ENCODE peak calls at places on chromosome X, in six cellular contexts. N, F, O, P, L and J are unnamed samples.

GRCh38 chrX:13087322-13088154 is 43.1 kb upstream of the FAM9C start:
- DNase-seq in N (no peak), F (no peak), O (peak), P (no peak), L (peak), J (peak)

GRCh38 chrX:48573690-48574269 is 504 bp upstream of the RBM3 start:
- DNase-seq in N (no peak), F (peak), O (no peak), P (no peak), L (no peak), J (no peak)

GRCh38 chrX:87664381-87664780 is 146.8 kb downstream of the KLHL4 start:
- DNase-seq in N (no peak), F (no peak), O (peak), P (no peak), L (peak), J (no peak)

GRCh38 chrX:151488677-151489076 is 74.8 kb upstream of the PASD1 start:
- DNase-seq in N (peak), F (no peak), O (no peak), P (no peak), L (peak), J (peak)

GRCh38 chrX:136933617-136934145 is 53.2 kb upstream of the RBMX start:
- DNase-seq in N (no peak), F (no peak), O (no peak), P (no peak), L (no peak), J (no peak)

GRCh38 chrX:43064096-43064495 is 286.1 kb upstream of the PPP1R2C start:
- DNase-seq in N (no peak), F (no peak), O (no peak), P (no peak), L (no peak), J (no peak)

GRCh38 chrX:39406799-39407198 is 605.5 kb downstream of the MID1IP1 start:
- DNase-seq in N (no peak), F (no peak), O (no peak), P (no peak), L (no peak), J (no peak)

GRCh38 chrX:111199505-111199904 is 70.8 kb downstream of the CAPN6 start:
- DNase-seq in N (no peak), F (no peak), O (no peak), P (no peak), L (no peak), J (no peak)

GRCh38 chrX:64908121-64908520 is 68.1 kb downstream of the ZC4H2 start:
- DNase-seq in N (no peak), F (no peak), O (no peak), P (no peak), L (no peak), J (no peak)

GRCh38 chrX:30593435-30594200 is 16.1 kb upstream of the TASL start:
- DNase-seq in N (no peak), F (no peak), O (no peak), P (no peak), L (no peak), J (no peak)

GRCh38 chrX:49075347-49075746 is 1.5 kb upstream of the PRAF2 start:
- DNase-seq in N (no peak), F (no peak), O (no peak), P (no peak), L (no peak), J (no peak)

GRCh38 chrX:38312436-38312835 is 14.9 kb downstream of the RPGR start:
- DNase-seq in N (no peak), F (no peak), O (peak), P (no peak), L (no peak), J (no peak)

GRCh38 chrX:122187065-122187464 is 997.0 kb upstream of the GRIA3 start:
- DNase-seq in N (no peak), F (no peak), O (no peak), P (no peak), L (no peak), J (no peak)

GRCh38 chrX:103464774-103465117 is 54.5 kb downstream of the RAB40A start:
- DNase-seq in N (peak), F (peak), O (peak), P (peak), L (peak), J (peak)

GRCh38 chrX:134144231-134144630 is 92.8 kb upstream of the CCDC160 start:
- DNase-seq in N (no peak), F (no peak), O (peak), P (no peak), L (peak), J (peak)

GRCh38 chrX:19625612-19626011 is 110.3 kb upstream of the MAP3K15 start:
- DNase-seq in N (no peak), F (no peak), O (no peak), P (no peak), L (no peak), J (no peak)

GRCh38 chrX:23503835-23504539 is 163.3 kb upstream of the PRDX4 start:
- DNase-seq in N (peak), F (no peak), O (peak), P (peak), L (no peak), J (no peak)

GRCh38 chrX:115192244-115192700 is 3.1 kb downstream of the RBMXL3 start:
- DNase-seq in N (no peak), F (no peak), O (no peak), P (no peak), L (no peak), J (no peak)

GRCh38 chrX:7346021-7346420 is 198.1 kb upstream of the PUDP start:
- DNase-seq in N (no peak), F (no peak), O (peak), P (no peak), L (no peak), J (no peak)

DNA sequence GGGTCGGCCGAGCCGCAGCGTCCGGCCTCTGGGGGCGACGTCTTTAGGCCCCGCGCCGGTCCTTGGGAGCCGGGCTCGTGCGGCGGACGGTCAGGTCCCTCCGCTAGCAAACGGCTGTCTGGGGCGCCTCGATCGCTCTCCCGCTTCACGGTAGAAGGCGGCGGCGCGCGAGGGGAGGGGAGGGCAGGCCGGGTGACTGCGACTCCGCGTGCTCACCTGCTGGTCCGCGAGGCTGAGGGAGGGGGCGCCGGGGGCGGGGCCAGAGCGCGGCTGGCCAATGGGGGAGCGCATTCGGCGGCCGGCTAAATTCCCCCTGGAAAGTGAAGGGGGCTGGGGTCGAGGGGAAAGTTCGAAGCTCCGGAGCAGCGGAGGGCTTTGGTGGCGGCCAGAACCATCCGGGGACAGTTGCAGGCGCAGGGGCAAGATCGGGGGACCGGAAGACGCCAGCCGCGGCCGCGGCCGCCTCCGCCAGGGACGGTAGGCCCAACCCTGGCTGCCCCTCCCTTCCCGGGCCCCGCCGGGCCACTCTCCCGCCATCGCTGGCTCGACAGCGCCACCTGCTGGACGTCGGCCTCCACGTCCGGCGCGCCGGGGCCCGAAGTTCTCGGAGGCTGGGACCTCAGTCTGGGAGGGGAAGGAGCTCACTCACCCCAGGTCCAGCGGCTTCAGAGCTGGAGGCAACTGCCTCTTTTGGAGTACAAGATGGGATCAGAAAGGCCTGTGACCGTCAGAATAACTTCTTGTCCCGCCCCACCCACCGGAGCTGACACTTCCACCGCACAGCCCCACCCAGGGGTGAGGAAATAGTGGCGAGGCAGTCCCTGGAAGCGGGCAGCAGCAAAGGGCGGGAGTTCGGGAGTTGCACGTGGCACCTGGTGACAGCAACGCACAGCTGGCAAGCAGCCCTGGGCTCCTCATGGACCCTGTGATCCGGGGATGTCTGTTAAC is 49.9 kb downstream of the ELF4 start:
- DNase-seq in N (peak), F (peak), O (peak), P (peak), L (peak), J (peak)
- TF ChIP-seq CTCF in N (peak), F (peak), O (peak), P (peak), L (peak), J (peak)

GRCh38 chrX:149898554-149898953 is 17.6 kb downstream of the MAGEA8 start:
- DNase-seq in N (no peak), F (no peak), O (no peak), P (no peak), L (no peak), J (no peak)

GRCh38 chrX:149908308-149908707 is 21.1 kb upstream of the HSFX4 start:
- DNase-seq in N (no peak), F (no peak), O (no peak), P (no peak), L (no peak), J (no peak)

GRCh38 chrX:149908727-149909126 is 20.6 kb upstream of the HSFX4 start:
- DNase-seq in N (no peak), F (no peak), O (no peak), P (no peak), L (no peak), J (no peak)

GRCh38 chrX:149909324-149910177 is 19.8 kb upstream of the HSFX4 start:
- DNase-seq in N (no peak), F (no peak), O (no peak), P (no peak), L (no peak), J (no peak)

DNA sequence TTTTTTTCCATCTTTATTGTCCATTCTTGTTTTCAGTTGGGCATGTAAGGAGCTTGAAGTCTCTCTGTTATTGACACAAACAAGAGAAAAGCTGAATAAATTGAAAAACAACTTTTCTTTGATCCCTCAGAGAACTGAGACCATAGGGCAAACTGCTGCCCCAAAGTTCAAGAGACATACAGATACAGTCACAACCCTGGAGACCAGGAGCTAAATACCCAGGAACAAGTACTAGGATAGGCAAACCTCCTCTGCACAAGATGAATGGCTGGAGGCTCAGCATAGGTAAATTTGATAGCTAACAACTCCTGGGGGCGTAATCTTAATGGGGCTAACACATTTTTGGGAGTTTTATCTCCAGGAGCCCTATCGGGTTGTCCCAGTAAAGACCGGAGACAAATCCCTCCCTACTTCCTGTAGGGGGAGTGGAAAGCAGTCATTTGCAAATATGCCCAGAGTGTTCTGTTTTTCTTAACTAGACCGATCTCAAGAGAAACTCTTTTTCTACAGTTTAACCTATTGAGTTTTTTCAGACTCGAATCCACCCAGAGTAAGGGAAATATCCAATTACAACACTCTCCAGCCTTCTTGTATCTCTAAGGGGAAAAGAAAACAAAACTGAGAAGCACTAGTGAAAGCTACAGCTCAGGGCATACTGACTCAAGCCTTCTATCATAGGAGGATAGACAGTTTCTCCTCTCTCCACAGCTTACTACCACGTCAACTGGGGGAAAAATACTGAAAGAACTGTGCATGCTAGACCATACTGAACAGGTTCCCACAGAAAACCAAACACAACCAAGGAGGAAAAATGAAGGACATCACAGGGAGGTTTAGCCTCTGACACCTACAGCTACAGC is 23.1 kb downstream of the MAGEA8 start:
- DNase-seq in N (no peak), F (no peak), O (peak), P (no peak), L (no peak), J (no peak)
- TF ChIP-seq CTCF in N (peak), F (no peak), O (peak), P (no peak), L (no peak), J (no peak)

DNA sequence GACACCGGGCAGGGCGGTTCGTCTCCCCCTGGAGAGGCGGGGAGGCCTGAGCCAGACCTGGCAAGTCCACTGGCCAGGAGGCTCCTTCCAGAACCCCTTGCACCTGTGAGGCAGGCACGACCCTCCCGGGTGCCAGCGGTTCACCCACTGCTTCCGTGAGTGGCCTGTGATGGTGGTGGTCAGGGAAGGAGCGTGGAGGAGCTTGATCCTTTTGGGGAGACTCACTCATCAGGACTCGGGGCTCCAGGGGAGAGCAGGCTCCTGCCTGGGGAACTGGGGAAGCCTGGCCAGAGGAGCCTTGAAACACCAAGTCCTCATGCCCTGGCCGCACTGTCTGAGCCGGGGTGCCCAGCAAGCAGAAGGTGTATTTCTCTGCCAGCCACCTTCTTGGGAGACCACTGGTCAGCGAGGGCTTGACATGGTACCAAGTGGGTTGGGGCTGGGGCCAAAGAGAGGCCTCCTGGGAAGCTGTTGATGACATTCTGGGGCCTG is 860 bp downstream of the FAM50A start:
- DNase-seq in N (no peak), F (no peak), O (no peak), P (no peak), L (no peak), J (no peak)
- TF ChIP-seq CTCF in N (no peak), F (no peak), O (no peak), P (no peak), L (no peak), J (no peak)

GRCh38 chrX:40877869-40878268 is 142.5 kb upstream of the MED14 start:
- DNase-seq in N (no peak), F (no peak), O (peak), P (no peak), L (no peak), J (no peak)
- TF ChIP-seq CTCF in N (no peak), F (no peak), O (peak), P (no peak), L (peak), J (no peak)

GRCh38 chrX:129754266-129755024 is 15.7 kb downstream of the XPNPEP2 start:
- DNase-seq in N (peak), F (no peak), O (no peak), P (no peak), L (no peak), J (no peak)
- TF ChIP-seq CTCF in N (peak), F (no peak), O (no peak), P (no peak), L (peak), J (peak)

GRCh38 chrX:117508021-117508420 is 608.6 kb downstream of the KLHL13 start:
- DNase-seq in N (no peak), F (no peak), O (no peak), P (no peak), L (no peak), J (no peak)

GRCh38 chrX:117511379-117511778 is 605.2 kb downstream of the KLHL13 start:
- DNase-seq in N (no peak), F (no peak), O (no peak), P (no peak), L (no peak), J (no peak)

GRCh38 chrX:117510453-117510852 is 606.2 kb downstream of the KLHL13 start:
- DNase-seq in N (no peak), F (no peak), O (no peak), P (no peak), L (no peak), J (no peak)
- TF ChIP-seq CTCF in N (peak), F (no peak), O (no peak), P (no peak), L (peak), J (no peak)

DNA sequence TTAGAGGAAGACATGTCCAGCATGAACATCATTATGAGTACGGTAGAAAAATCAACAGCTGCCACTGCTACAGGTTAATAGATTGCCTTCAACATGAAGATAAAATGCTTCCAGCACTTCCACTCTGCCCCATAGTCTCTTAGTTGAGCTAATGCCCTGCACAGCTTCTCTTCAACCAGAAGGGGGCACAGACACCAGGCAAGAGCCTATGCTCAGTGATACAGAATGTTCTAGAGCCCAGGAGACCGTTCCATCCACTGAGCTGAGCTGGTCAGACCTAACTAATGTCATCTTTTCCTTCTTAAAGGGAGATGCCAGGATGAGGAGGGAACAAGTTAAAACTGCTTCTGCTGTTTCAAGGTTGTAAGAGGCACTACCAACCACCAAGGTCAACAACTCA is 42.2 kb downstream of the SMIM10L2A start:
- DNase-seq in N (no peak), F (no peak), O (peak), P (no peak), L (no peak), J (no peak)
- TF ChIP-seq CTCF in N (peak), F (no peak), O (peak), P (no peak), L (peak), J (peak)

GRCh38 chrX:15926622-15927021 is 72.0 kb upstream of the AP1S2 start:
- DNase-seq in N (no peak), F (no peak), O (no peak), P (no peak), L (no peak), J (no peak)

GRCh38 chrX:15929231-15929630 is 74.6 kb upstream of the AP1S2 start:
- DNase-seq in N (no peak), F (no peak), O (no peak), P (no peak), L (no peak), J (no peak)

GRCh38 chrX:15931362-15931761 is 76.7 kb upstream of the AP1S2 start:
- DNase-seq in N (no peak), F (no peak), O (no peak), P (no peak), L (no peak), J (no peak)

DNA sequence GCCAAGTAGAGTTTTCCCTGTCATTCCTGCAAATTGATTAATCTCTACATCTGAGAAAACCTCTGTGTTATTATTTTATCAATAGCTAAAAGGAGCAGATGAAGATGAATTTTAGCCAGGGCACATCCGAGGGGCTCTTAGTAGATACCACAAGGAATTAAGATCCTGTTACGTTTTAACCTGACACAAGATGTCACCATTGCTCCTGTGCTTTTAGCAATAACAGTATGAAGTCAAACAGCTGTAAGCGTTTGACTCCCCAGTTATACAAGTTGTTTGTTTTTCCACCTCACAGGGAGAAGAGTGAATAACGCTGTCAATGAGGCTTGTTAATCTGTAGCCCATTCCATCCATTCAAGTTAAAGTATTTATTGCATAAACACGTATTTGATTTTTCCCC is 76.0 kb upstream of the AP1S2 start:
- DNase-seq in N (no peak), F (no peak), O (peak), P (no peak), L (peak), J (peak)
- TF ChIP-seq CTCF in N (peak), F (no peak), O (peak), P (no peak), L (peak), J (peak)

GRCh38 chrX:53047228-53047627 is 1.4 kb upstream of the GPR173 start:
- DNase-seq in N (peak), F (no peak), O (peak), P (no peak), L (no peak), J (no peak)
- TF ChIP-seq CTCF in N (peak), F (no peak), O (peak), P (no peak), L (peak), J (no peak)

GRCh38 chrX:15143050-15143824 is 126.6 kb downstream of the ASB9 start:
- DNase-seq in N (peak), F (no peak), O (peak), P (no peak), L (peak), J (peak)

GRCh38 chrX:15143825-15144121 is 126.1 kb downstream of the ASB9 start:
- DNase-seq in N (no peak), F (no peak), O (no peak), P (no peak), L (no peak), J (no peak)

GRCh38 chrX:15150578-15150977 is 119.3 kb downstream of the ASB9 start:
- DNase-seq in N (no peak), F (no peak), O (no peak), P (no peak), L (no peak), J (no peak)

GRCh38 chrX:15142084-15142715 is 127.7 kb downstream of the ASB9 start:
- DNase-seq in N (no peak), F (no peak), O (no peak), P (no peak), L (no peak), J (no peak)

GRCh38 chrX:15146515-15146914 is 123.4 kb downstream of the ASB9 start:
- DNase-seq in N (peak), F (no peak), O (peak), P (no peak), L (no peak), J (no peak)
- TF ChIP-seq CTCF in N (peak), F (no peak), O (peak), P (no peak), L (peak), J (no peak)